ENCODE peak calls at places on chromosome 14, in five cellular contexts. One of them, this sample, is unnamed.

GRCh38 chr14:102951799-102952198 is 29.3 kb downstream of the AMN start:
- DNase-seq in B cell: no peak
- DNase-seq in dorsolateral prefrontal cortex: no peak
- DNase-seq in WTC11: no peak
- DNase-seq in Caco-2: no peak
- DNase-seq in this sample: no peak

GRCh38 chr14:99236386-99237133 is 35.4 kb downstream of the BCL11B start:
- DNase-seq in B cell: no peak
- DNase-seq in dorsolateral prefrontal cortex: no peak
- DNase-seq in WTC11: no peak
- DNase-seq in Caco-2: no peak
- DNase-seq in this sample: no peak

GRCh38 chr14:82694820-82695219 is 1161.2 kb upstream of the SEL1L start:
- DNase-seq in B cell: no peak
- DNase-seq in dorsolateral prefrontal cortex: no peak
- DNase-seq in WTC11: no peak
- DNase-seq in Caco-2: no peak
- DNase-seq in this sample: no peak

GRCh38 chr14:68199465-68200145 is 380.0 kb downstream of the RAD51B start:
- DNase-seq in B cell: no peak
- DNase-seq in dorsolateral prefrontal cortex: no peak
- DNase-seq in WTC11: peak
- DNase-seq in Caco-2: no peak
- DNase-seq in this sample: no peak

GRCh38 chr14:51479584-51480305 is 172.0 kb upstream of the FRMD6 start:
- DNase-seq in B cell: no peak
- DNase-seq in dorsolateral prefrontal cortex: no peak
- DNase-seq in WTC11: no peak
- DNase-seq in Caco-2: no peak
- DNase-seq in this sample: no peak

GRCh38 chr14:35335388-35336092 is 43.4 kb downstream of the PSMA6 start:
- DNase-seq in B cell: no peak
- DNase-seq in dorsolateral prefrontal cortex: no peak
- DNase-seq in WTC11: no peak
- DNase-seq in Caco-2: no peak
- DNase-seq in this sample: no peak

GRCh38 chr14:99148131-99148530 is 123.9 kb downstream of the BCL11B start:
- DNase-seq in B cell: no peak
- DNase-seq in dorsolateral prefrontal cortex: no peak
- DNase-seq in WTC11: no peak
- DNase-seq in Caco-2: no peak
- DNase-seq in this sample: no peak

GRCh38 chr14:20873370-20874177 is 17.6 kb upstream of the RNASE3 start:
- DNase-seq in B cell: peak
- DNase-seq in dorsolateral prefrontal cortex: peak
- DNase-seq in WTC11: peak
- DNase-seq in Caco-2: peak
- DNase-seq in this sample: peak

GRCh38 chr14:104104006-104104901 is 18.8 kb downstream of the ASPG start:
- DNase-seq in B cell: no peak
- DNase-seq in dorsolateral prefrontal cortex: no peak
- DNase-seq in WTC11: peak
- DNase-seq in Caco-2: no peak
- DNase-seq in this sample: no peak

GRCh38 chr14:51201890-51202289 is 38.2 kb upstream of the TMX1 start:
- DNase-seq in B cell: no peak
- DNase-seq in dorsolateral prefrontal cortex: no peak
- DNase-seq in WTC11: no peak
- DNase-seq in Caco-2: no peak
- DNase-seq in this sample: no peak

GRCh38 chr14:73125169-73125588 is 11.1 kb upstream of the PSEN1 start:
- DNase-seq in B cell: no peak
- DNase-seq in dorsolateral prefrontal cortex: no peak
- DNase-seq in WTC11: no peak
- DNase-seq in Caco-2: no peak
- DNase-seq in this sample: no peak

GRCh38 chr14:102749833-102750775 is 27.1 kb upstream of the TRAF3 start:
- DNase-seq in B cell: no peak
- DNase-seq in dorsolateral prefrontal cortex: no peak
- DNase-seq in WTC11: no peak
- DNase-seq in Caco-2: no peak
- DNase-seq in this sample: no peak

GRCh38 chr14:79992799-79993198 is 218.5 kb downstream of the DIO2 start:
- DNase-seq in B cell: no peak
- DNase-seq in dorsolateral prefrontal cortex: no peak
- DNase-seq in WTC11: no peak
- DNase-seq in Caco-2: no peak
- DNase-seq in this sample: no peak

GRCh38 chr14:96383445-96383844 is 8.5 kb upstream of the AK7 start:
- DNase-seq in B cell: no peak
- DNase-seq in dorsolateral prefrontal cortex: no peak
- DNase-seq in WTC11: no peak
- DNase-seq in Caco-2: no peak
- DNase-seq in this sample: no peak

GRCh38 chr14:24673534-24674203 is 39.7 kb upstream of the GZMB start:
- DNase-seq in B cell: no peak
- DNase-seq in dorsolateral prefrontal cortex: no peak
- DNase-seq in WTC11: no peak
- DNase-seq in Caco-2: no peak
- DNase-seq in this sample: no peak

DNA sequence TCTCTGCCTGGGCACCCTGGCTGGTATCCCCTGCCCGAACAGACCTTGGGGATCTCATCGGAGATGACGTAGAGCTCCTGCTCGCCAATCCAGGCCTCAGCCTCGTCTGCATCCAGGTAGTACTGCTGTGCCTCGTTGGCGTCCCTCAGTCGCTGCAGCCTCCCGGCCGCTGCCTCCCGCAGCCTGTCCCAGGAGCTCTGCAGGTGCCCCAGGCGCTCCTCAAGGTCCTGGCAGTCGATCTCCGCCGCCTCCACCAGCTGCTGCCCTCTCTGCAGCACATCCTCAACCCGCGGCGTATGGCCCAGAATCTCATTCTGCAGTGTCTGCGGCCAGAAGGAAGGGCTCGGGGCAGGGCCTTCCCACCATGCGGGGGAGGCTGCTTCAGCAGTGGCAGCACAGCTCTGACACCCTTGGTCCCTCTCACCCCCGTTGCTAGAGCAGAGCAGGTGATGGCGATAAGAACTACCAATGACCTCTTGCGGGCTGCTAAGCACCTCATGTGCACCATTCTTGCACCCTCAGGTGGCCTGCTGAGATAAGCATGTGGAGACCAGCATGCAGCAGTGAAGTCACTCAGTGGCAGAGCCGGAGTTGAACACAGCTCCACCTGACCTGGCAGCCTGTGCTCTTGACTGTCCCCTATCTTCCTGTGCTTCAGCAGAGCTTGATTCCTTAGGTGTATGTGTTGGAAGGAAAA is 71.0 kb downstream of the PLEKHG3 start:
- DNase-seq in B cell: no peak
- DNase-seq in dorsolateral prefrontal cortex: no peak
- DNase-seq in WTC11: no peak
- DNase-seq in Caco-2: no peak
- DNase-seq in this sample: no peak
- TF ChIP-seq CTCF in B cell: no peak
- TF ChIP-seq CTCF in dorsolateral prefrontal cortex: no peak
- TF ChIP-seq CTCF in WTC11: no peak
- TF ChIP-seq CTCF in Caco-2: no peak
- TF ChIP-seq CTCF in this sample: no peak

GRCh38 chr14:75519826-75520692 is 2.2 kb upstream of the BATF start:
- DNase-seq in B cell: no peak
- DNase-seq in dorsolateral prefrontal cortex: no peak
- DNase-seq in WTC11: no peak
- DNase-seq in Caco-2: no peak
- DNase-seq in this sample: no peak
- TF ChIP-seq CTCF in B cell: no peak
- TF ChIP-seq CTCF in dorsolateral prefrontal cortex: no peak
- TF ChIP-seq CTCF in WTC11: no peak
- TF ChIP-seq CTCF in Caco-2: no peak
- TF ChIP-seq CTCF in this sample: no peak

GRCh38 chr14:106491851-106492250 is 965.5 kb downstream of the TMEM121 start:
- DNase-seq in B cell: no peak
- DNase-seq in dorsolateral prefrontal cortex: no peak
- DNase-seq in WTC11: peak
- DNase-seq in Caco-2: peak
- DNase-seq in this sample: no peak
- TF ChIP-seq CTCF in B cell: peak
- TF ChIP-seq CTCF in dorsolateral prefrontal cortex: no peak
- TF ChIP-seq CTCF in WTC11: peak
- TF ChIP-seq CTCF in Caco-2: peak
- TF ChIP-seq CTCF in this sample: peak

GRCh38 chr14:66395300-66395699 is 90.9 kb upstream of the CCDC196 start:
- DNase-seq in B cell: no peak
- DNase-seq in dorsolateral prefrontal cortex: no peak
- DNase-seq in WTC11: no peak
- DNase-seq in Caco-2: no peak
- DNase-seq in this sample: peak
- TF ChIP-seq CTCF in B cell: no peak
- TF ChIP-seq CTCF in dorsolateral prefrontal cortex: no peak
- TF ChIP-seq CTCF in WTC11: no peak
- TF ChIP-seq CTCF in Caco-2: no peak
- TF ChIP-seq CTCF in this sample: no peak

This sample was measured in GM13976.